ENCODE peak calls at places on chromosome 10, in ten cellular contexts. Z, B, O, D, U, R, H, W, V and E are unnamed samples. For H3K36me3, the result is how much of the 10 kb centered on the place peaks cover.

GRCh38 chr10:47261121-47261520 is 38.9 kb upstream of the GDF10 start:
- DNase-seq in Z (no peak), O (no peak), U (no peak), B (no peak), V (no peak), W (no peak), R (no peak), H (no peak), D (no peak), E (no peak)

GRCh38 chr10:102704915-102705314 is 9.3 kb downstream of the ARL3 start:
- DNase-seq in B (peak), W (no peak), D (no peak), V (no peak), R (no peak), H (no peak), U (no peak), Z (peak), O (no peak), E (no peak)

GRCh38 chr10:122307669-122308486 is 36.8 kb downstream of the BTBD16 start:
- DNase-seq in U (no peak), V (no peak), R (no peak), D (no peak), B (peak), H (peak), Z (peak), W (peak), O (peak), E (no peak)

GRCh38 chr10:30028452-30029045 is 30.8 kb downstream of the JCAD start:
- DNase-seq in W (no peak), U (no peak), O (no peak), B (no peak), R (no peak), H (no peak), Z (no peak), V (no peak), D (no peak), E (no peak)

GRCh38 chr10:89001024-89001423 is 10.4 kb downstream of the FAS start:
- DNase-seq in W (no peak), H (no peak), D (no peak), V (no peak), Z (peak), O (no peak), U (no peak), R (no peak), B (no peak), E (no peak)

GRCh38 chr10:110400173-110400947 is 95.6 kb upstream of the SMNDC1 start:
- DNase-seq in W (no peak), H (no peak), R (no peak), O (no peak), D (no peak), B (peak), Z (no peak), U (no peak), V (no peak), E (no peak)

GRCh38 chr10:71222541-71223364 is 10.4 kb downstream of the UNC5B start:
- DNase-seq in Z (peak), D (peak), H (peak), B (peak), W (no peak), V (peak), U (no peak), R (no peak), O (peak), E (no peak)

GRCh38 chr10:89201345-89202032 is 5.6 kb downstream of the CH25H start:
- DNase-seq in O (no peak), D (no peak), W (no peak), V (no peak), R (no peak), Z (no peak), H (no peak), U (no peak), B (no peak), E (no peak)

GRCh38 chr10:48982584-48982983 is 42.9 kb upstream of the LRRC18 start:
- DNase-seq in B (no peak), W (no peak), Z (peak), D (no peak), U (no peak), V (no peak), O (no peak), H (no peak), R (no peak), E (no peak)

GRCh38 chr10:26622891-26623290 is 74.6 kb upstream of the PDSS1 start:
- DNase-seq in U (no peak), B (no peak), Z (no peak), V (no peak), O (peak), D (no peak), W (no peak), R (no peak), H (no peak), E (no peak)

GRCh38 chr10:109889867-109890266 is 33.4 kb downstream of the XPNPEP1 start:
- DNase-seq in V (no peak), Z (peak), D (no peak), U (no peak), W (no peak), B (peak), O (peak), R (no peak), H (no peak), E (no peak)

GRCh38 chr10:79445217-79445707 is at the start of gene ZCCHC24:
- DNase-seq in B (peak), Z (no peak), D (peak), V (peak), U (no peak), R (no peak), W (no peak), H (peak), O (peak), E (peak)

GRCh38 chr10:63614371-63614891 is 93.2 kb downstream of the REEP3 start:
- DNase-seq in D (no peak), W (no peak), V (no peak), U (peak), H (no peak), Z (peak), O (peak), R (peak), B (peak), E (no peak)

GRCh38 chr10:126252884-126253612 is 135.2 kb downstream of the ADAM12 start:
- DNase-seq in U (no peak), V (peak), B (peak), R (no peak), Z (peak), D (no peak), O (peak), W (no peak), H (no peak), E (no peak)

GRCh38 chr10:91879514-91880170 is 29.6 kb downstream of the FGFBP3 start:
- DNase-seq in V (peak), D (no peak), R (no peak), W (no peak), U (no peak), B (no peak), H (no peak), O (no peak), Z (no peak), E (no peak)

GRCh38 chr10:90417466-90418210 is 440.2 kb downstream of the HTR7 start:
- DNase-seq in H (no peak), W (no peak), R (no peak), Z (no peak), V (no peak), D (no peak), U (no peak), O (peak), B (peak), E (no peak)

GRCh38 chr10:43377393-43377883 is 6.0 kb downstream of the FXYD4 start:
- DNase-seq in R (no peak), W (no peak), H (no peak), B (no peak), V (peak), O (no peak), U (peak), Z (no peak), D (peak), E (peak)

GRCh38 chr10:78556700-78557432 is 511.9 kb upstream of the ZMIZ1 start:
- DNase-seq in D (no peak), H (no peak), R (no peak), Z (no peak), O (no peak), W (no peak), U (no peak), B (no peak), V (no peak), E (no peak)

GRCh38 chr10:12208460-12208859 is 12.5 kb downstream of the CDC123 start:
- DNase-seq in D (no peak), V (no peak), W (no peak), U (no peak), R (no peak), H (no peak), B (no peak), Z (no peak), O (no peak), E (no peak)

GRCh38 chr10:33365871-33366411 is 31.5 kb upstream of the NRP1 start:
- DNase-seq in B (peak), W (no peak), H (no peak), D (no peak), R (no peak), Z (peak), O (peak), U (no peak), V (no peak), E (no peak)

GRCh38 chr10:11163990-11164805 is 146.5 kb downstream of the CELF2 start:
- DNase-seq in W (no peak), D (no peak), H (no peak), R (no peak), V (no peak), B (no peak), U (no peak), O (no peak), Z (no peak), E (no peak)

GRCh38 chr10:63103971-63104409 is 29.1 kb upstream of the NRBF2 start:
- DNase-seq in W (no peak), O (no peak), H (no peak), U (no peak), B (no peak), R (no peak), Z (no peak), V (no peak), D (no peak), E (no peak)

GRCh38 chr10:88819290-88819689 is 16.8 kb downstream of the LIPM start:
- DNase-seq in V (no peak), U (no peak), O (no peak), Z (peak), R (no peak), B (no peak), W (no peak), H (no peak), D (no peak), E (no peak)

GRCh38 chr10:480498-480927 is 209.0 kb downstream of the DIP2C start:
- DNase-seq in H (no peak), U (no peak), V (no peak), D (no peak), W (no peak), Z (no peak), O (no peak), R (no peak), B (no peak), E (no peak)

GRCh38 chr10:482036-482435 is 207.4 kb downstream of the DIP2C start:
- DNase-seq in Z (no peak), O (no peak), B (peak), H (no peak), W (no peak), R (no peak), U (no peak), D (no peak), V (no peak), E (no peak)

GRCh38 chr10:480928-481551 is 208.4 kb downstream of the DIP2C start:
- DNase-seq in V (no peak), B (peak), D (peak), H (no peak), U (peak), O (no peak), R (peak), Z (no peak), W (no peak), E (no peak)

GRCh38 chr10:482848-483247 is 206.6 kb downstream of the DIP2C start:
- DNase-seq in U (no peak), D (no peak), Z (no peak), R (no peak), H (no peak), V (no peak), W (no peak), B (no peak), O (no peak), E (no peak)

GRCh38 chr10:481636-482035 is 207.8 kb downstream of the DIP2C start:
- DNase-seq in D (no peak), Z (no peak), V (no peak), W (no peak), R (no peak), U (peak), O (no peak), B (no peak), H (no peak), E (no peak)
- H3K36me3 ChIP-seq in D (under half), Z (under half), V (under half), W (under half), R (under half), U (under half), O (under half), B (under half), H (under half), E (under half)

DNA sequence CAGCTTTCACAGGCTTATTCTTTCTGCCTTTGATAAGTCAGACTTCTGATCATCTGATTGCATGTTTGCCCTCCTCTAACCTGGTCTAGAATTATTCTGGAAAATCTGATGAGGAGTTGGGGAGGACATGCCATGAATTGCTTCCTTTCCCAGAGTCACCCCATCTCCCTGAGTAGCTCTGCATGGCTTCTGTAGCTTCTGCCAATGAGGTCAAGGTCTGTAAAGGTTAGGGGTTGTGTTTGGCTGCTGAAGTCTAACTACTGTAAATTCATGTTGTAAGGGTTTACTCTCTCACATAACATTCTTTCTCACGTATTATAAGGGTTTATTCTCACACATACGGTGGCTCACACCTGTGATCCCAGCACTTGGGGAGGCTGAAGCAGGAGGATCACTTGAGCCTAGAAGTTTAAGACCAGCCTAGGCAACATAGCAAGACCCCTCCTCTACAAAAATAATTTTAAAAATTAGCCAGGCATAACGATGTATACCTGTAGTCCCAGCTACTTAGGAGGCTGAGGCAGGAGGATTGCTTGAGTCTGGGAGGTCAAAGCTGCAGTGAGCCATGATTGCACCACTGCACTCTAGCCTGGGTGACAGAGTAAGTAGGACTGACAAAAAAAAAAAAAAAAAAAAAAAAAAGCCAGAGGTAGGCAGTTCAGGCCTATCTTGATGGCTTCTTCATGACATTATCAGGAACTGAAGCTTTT is 10.7 kb downstream of the GSTO2 start:
- DNase-seq in H (no peak), W (no peak), D (no peak), B (no peak), U (no peak), O (no peak), R (no peak), V (no peak), Z (no peak), E (no peak)
- H3K36me3 ChIP-seq in H (under half), W (under half), D (under half), B (under half), U (under half), O (under half), R (under half), V (under half), Z (under half), E (under half)

DNA sequence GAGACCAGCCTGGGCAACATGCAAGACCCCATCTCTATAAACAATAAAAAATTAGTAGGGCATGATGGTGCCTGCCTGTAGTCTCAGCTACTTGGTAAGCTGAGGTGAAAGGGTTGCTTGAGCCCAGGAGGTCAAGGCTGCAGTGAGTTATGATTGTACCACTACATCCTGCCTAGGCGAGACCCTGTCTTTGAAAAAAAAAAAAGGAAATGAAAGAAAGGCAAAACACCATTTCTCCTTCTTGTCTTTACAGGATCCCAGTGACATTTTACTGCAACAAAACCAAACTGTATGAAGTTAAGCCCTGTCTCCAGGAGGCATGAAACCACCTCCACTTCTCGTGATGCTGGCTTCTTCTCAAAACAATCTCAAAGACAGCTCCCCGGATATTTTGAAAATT is 29.9 kb upstream of the PBLD start:
- DNase-seq in V (no peak), Z (no peak), B (no peak), W (no peak), D (no peak), O (no peak), U (no peak), R (no peak), H (no peak), E (no peak)
- H3K36me3 ChIP-seq in V (half or more), Z (under half), B (under half), W (under half), D (half or more), O (under half), U (half or more), R (under half), H (half or more), E (under half)

DNA sequence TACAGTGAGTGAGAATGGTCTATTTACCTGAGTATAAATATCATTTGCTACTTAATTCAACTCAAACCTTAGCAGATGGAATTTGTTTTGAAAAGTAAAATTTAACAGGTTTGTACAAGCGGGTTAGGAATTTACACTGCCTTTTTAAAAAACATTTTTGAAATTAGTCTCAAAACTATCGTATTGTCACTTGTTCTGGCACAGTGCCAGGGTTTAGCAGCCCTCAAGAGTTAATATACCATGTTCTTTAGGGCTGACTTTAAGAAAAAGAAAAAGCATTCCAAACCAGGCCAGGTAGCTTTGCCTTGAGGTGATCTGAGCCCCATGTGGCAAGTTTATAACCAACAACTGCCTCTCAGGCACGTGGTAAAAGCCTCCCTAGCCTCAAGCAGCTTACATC is 17.8 kb downstream of the CCNJ start:
- DNase-seq in Z (no peak), H (no peak), W (no peak), V (no peak), U (no peak), D (no peak), B (no peak), R (no peak), O (no peak), E (no peak)
- H3K36me3 ChIP-seq in Z (under half), H (half or more), W (under half), V (under half), U (under half), D (under half), B (under half), R (under half), O (under half), E (under half)

DNA sequence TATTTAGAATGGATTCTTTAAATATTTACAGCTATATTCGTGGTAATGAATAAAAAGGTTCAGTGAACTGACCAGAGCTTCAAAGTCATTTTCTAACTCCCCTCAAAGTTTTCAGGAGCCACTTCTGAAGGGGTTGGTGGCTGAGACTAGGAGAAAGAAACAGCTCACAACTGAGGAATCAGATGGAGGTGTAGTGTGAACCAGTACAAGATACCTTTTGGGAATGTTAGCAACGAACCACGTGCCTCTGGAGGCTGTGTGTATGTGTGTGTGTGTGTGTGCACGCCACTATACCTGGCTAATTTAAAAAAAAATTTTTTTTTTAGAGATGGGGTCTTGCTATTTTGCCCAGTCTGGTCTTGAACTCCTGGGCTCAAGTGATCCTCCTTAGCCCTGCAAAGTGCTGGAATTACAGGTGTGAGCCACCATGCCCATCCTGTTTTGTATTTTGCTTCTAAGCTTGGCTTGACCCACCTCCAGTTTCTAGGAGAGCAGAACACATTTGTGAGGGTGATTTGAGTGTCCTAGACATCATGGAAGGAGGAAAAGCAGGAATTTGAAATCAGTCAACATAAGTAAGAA is 9.5 kb upstream of the TAF3 start:
- DNase-seq in W (no peak), U (no peak), D (no peak), O (no peak), H (no peak), Z (no peak), R (no peak), B (no peak), V (no peak), E (no peak)
- H3K36me3 ChIP-seq in W (under half), U (under half), D (half or more), O (under half), H (half or more), Z (under half), R (under half), B (under half), V (under half), E (under half)